ENCODE peak calls at places on chromosomes 2 and 18, in five cellular contexts. Q is PC-3; S is CD4-positive, CD25-positive, alpha-beta regulatory T cell; D is psoas muscle; W is neural progenitor cell. I is an unnamed sample.

GRCh38 chr2:146701183-146701582 is 1143.6 kb upstream of the ACVR2A start:
- DNase-seq in D (no peak), S (no peak), W (peak), Q (peak), I (peak)

GRCh38 chr2:124580263-124580662 is 555.2 kb downstream of the CNTNAP5 start:
- DNase-seq in W (no peak), Q (no peak), S (no peak), D (no peak), I (no peak)

GRCh38 chr2:230719340-230719739 is 6.7 kb downstream of the CAB39 start:
- DNase-seq in W (no peak), Q (no peak), D (no peak), S (no peak), I (no peak)

GRCh38 chr18:74722237-74722636 is 124.6 kb downstream of the ZNF407 start:
- DNase-seq in D (no peak), Q (peak), W (no peak), S (no peak), I (no peak)

GRCh38 chr2:137826373-137827372 is 137.6 kb upstream of the HNMT start:
- DNase-seq in Q (no peak), S (no peak), W (no peak), D (no peak), I (no peak)

GRCh38 chr2:10783421-10783820 is 29.2 kb downstream of the PDIA6 start:
- DNase-seq in W (no peak), S (no peak), Q (peak), D (no peak), I (no peak)

GRCh38 chr18:14970027-14970426 is 222.1 kb downstream of the ANKRD30B start:
- DNase-seq in D (no peak), Q (peak), S (no peak), W (no peak), I (no peak)

GRCh38 chr18:74226156-74226555 is 65.6 kb downstream of the CYB5A start:
- DNase-seq in D (no peak), W (no peak), S (no peak), Q (no peak), I (no peak)

GRCh38 chr2:938181-939005 is 12.3 kb upstream of the SNTG2 start:
- DNase-seq in W (no peak), S (no peak), D (no peak), Q (no peak), I (no peak)

GRCh38 chr2:137770161-137770560 is 194.1 kb upstream of the HNMT start:
- DNase-seq in D (no peak), W (peak), Q (no peak), S (no peak), I (no peak)

GRCh38 chr2:46847185-46847710 is 68.4 kb downstream of the MCFD2 start:
- DNase-seq in D (peak), Q (peak), W (no peak), S (no peak), I (no peak)

GRCh38 chr2:54658548-54659207 is 64.8 kb upstream of the EML6 start:
- DNase-seq in D (no peak), Q (no peak), S (no peak), W (no peak), I (no peak)

GRCh38 chr18:58144671-58145285 is 100.8 kb downstream of the NEDD4L start:
- DNase-seq in W (no peak), S (no peak), D (no peak), Q (no peak), I (no peak)

GRCh38 chr2:238513346-238513745 is 86.6 kb downstream of the ASB1 start:
- DNase-seq in Q (peak), W (peak), S (no peak), D (no peak), I (no peak)

GRCh38 chr2:85649201-85650190 is 18.5 kb downstream of the SFTPB start:
- DNase-seq in W (no peak), S (no peak), D (no peak), Q (peak), I (no peak)

GRCh38 chr2:18085593-18085992 is 207.1 kb downstream of the KCNS3 start:
- DNase-seq in S (no peak), Q (no peak), D (no peak), W (no peak), I (no peak)

GRCh38 chr2:238462782-238463396 is 36.2 kb downstream of the ASB1 start:
- DNase-seq in S (no peak), D (no peak), Q (peak), W (peak), I (peak)

GRCh38 chr2:219099319-219099718 is 38.6 kb upstream of the IHH start:
- DNase-seq in Q (peak), D (no peak), S (no peak), W (no peak), I (no peak)

GRCh38 chr2:157933549-157933948 is 57.4 kb upstream of the ACVR1 start:
- DNase-seq in Q (no peak), D (no peak), S (no peak), W (peak), I (no peak)

GRCh38 chr2:202136526-202136925 is 63.5 kb downstream of the KIAA2012 start:
- DNase-seq in W (no peak), S (no peak), Q (no peak), D (no peak), I (no peak)

GRCh38 chr2:38129410-38129809 is 53.5 kb upstream of the CYP1B1 start:
- DNase-seq in Q (no peak), D (no peak), W (no peak), S (no peak), I (no peak)

GRCh38 chr2:19854596-19855235 is 47.1 kb downstream of the TTC32 start:
- DNase-seq in W (no peak), D (peak), Q (no peak), S (no peak), I (no peak)

GRCh38 chr2:48279347-48279746 is 250.6 kb upstream of the STON1 start:
- DNase-seq in D (no peak), S (no peak), Q (no peak), W (peak), I (no peak)

GRCh38 chr2:54274781-54275242 is 18.8 kb upstream of the TSPYL6 start:
- DNase-seq in D (no peak), S (no peak), W (no peak), Q (no peak), I (no peak)

GRCh38 chr2:185618630-185619029 is 120.0 kb upstream of the FSIP2 start:
- DNase-seq in Q (peak), S (no peak), W (peak), D (no peak), I (no peak)

GRCh38 chr2:219980666-219981065 is 353.2 kb downstream of the SLC4A3 start:
- DNase-seq in Q (no peak), D (no peak), S (no peak), W (no peak), I (no peak)

GRCh38 chr2:49110571-49111315 is 43.6 kb downstream of the FSHR start:
- DNase-seq in S (no peak), W (no peak), Q (no peak), D (no peak), I (no peak)

GRCh38 chr2:187774551-187775071 is 220.4 kb upstream of the TFPI start:
- DNase-seq in Q (peak), D (no peak), W (no peak), S (no peak), I (no peak)

GRCh38 chr2:85243101-85244072 is 84.4 kb downstream of the TGOLN2 start:
- DNase-seq in D (peak), Q (peak), S (no peak), W (peak), I (no peak)

GRCh38 chr2:179412116-179412515 is 147.5 kb upstream of the SESTD1 start:
- DNase-seq in W (no peak), D (no peak), S (no peak), Q (peak), I (no peak)

GRCh38 chr2:24247592-24247991 is 72.7 kb downstream of the FAM228A start:
- DNase-seq in D (no peak), S (no peak), W (no peak), Q (no peak), I (no peak)

GRCh38 chr2:60512641-60513040 is 40.8 kb downstream of the BCL11A start:
- DNase-seq in W (no peak), Q (peak), S (no peak), D (no peak), I (no peak)
- H3K27ac ChIP-seq in W (no peak), Q (peak), S (no peak), D (no peak), I (no peak)

GRCh38 chr2:29187926-29188325 is 72.7 kb downstream of the CLIP4 start:
- DNase-seq in D (no peak), Q (no peak), W (no peak), S (no peak), I (no peak)

GRCh38 chr2:29184531-29184930 is 69.3 kb downstream of the CLIP4 start:
- DNase-seq in Q (no peak), D (no peak), S (no peak), W (no peak), I (no peak)

GRCh38 chr2:29182920-29183319 is 67.7 kb downstream of the CLIP4 start:
- DNase-seq in S (no peak), Q (peak), W (no peak), D (no peak), I (no peak)

GRCh38 chr2:29186812-29187211 is 71.6 kb downstream of the CLIP4 start:
- DNase-seq in W (no peak), S (no peak), Q (no peak), D (no peak), I (no peak)

DNA sequence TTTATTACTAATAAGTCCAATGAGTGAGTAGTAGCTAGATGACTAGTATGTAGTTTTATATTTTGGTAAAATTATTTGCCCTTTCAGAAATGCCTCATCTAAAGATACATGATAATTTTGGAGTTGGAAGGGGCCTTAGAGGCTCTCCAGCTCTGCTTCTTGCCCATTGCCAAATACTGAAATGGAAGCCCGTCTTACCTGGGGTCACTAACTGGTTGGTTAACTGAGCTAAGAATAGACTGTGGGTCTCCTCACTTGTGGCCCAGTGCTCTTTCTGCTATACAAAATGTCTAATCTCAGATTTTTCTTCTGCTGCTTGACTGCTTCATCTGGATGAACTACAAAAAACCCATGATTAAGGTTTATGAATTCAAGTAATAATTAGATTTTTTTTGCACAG is 67.1 kb downstream of the CLIP4 start:
- DNase-seq in D (no peak), Q (no peak), S (no peak), W (no peak), I (no peak)
- H3K27ac ChIP-seq in D (no peak), Q (no peak), S (no peak), W (no peak), I (no peak)

GRCh38 chr2:102063948-102064678 is 72.4 kb downstream of the IL1R2 start:
- DNase-seq in W (peak), S (no peak), D (peak), Q (peak), I (no peak)
- H3K27ac ChIP-seq in W (no peak), S (no peak), D (peak), Q (peak), I (no peak)

DNA sequence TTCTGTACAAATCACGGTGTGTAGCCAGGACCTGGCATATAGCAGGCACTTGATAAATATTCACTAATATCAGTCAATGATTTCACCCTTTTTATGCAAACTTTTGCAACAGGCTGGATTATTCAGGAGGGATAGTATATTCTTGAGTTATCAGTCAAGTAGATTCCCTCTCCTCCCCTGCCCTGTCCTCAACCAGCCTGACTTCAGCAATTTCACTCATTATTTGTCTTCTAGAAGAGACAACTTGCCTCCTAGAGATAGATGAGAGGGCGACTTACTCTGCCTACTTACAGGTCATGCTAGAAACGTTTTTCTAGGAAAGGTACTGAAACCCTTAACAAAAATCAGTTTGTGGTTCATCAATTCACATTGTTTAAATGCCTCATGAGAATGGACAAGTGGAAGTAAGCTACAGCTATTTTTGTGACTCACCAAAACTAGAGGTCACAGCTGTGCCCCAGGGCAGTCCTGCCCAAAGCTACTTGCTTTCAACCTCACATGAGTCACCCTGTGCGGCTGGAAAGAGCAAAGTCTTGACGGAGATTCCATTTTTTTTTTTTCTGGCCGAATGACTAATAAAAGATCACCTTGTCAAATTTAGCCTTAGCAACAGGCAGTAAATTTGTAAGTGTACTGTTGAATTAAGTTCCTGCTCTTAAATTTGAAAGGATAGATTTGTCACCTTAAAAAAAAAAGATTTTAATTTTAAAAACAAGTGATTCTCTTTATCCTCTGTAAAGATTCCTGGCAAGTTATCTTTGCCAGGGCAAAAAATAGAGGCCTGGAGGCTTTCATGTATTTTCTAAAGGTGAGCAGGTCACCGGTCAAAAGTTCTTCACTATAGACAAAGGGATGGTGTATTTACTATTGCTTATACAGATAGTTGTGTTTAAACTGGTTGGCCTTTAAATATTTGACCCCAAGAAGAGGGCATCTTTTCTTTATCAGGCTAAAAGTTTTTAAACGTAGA is 109.0 kb upstream of the SLC35G4 start:
- DNase-seq in D (peak), S (no peak), Q (peak), W (no peak), I (no peak)
- H3K27ac ChIP-seq in D (peak), S (no peak), Q (peak), W (no peak), I (no peak)

GRCh38 chr2:98455494-98455976 is 10.9 kb downstream of the INPP4A start:
- DNase-seq in D (no peak), S (no peak), W (no peak), Q (no peak), I (no peak)
- H3K27ac ChIP-seq in D (peak), S (peak), W (no peak), Q (peak), I (no peak)

DNA sequence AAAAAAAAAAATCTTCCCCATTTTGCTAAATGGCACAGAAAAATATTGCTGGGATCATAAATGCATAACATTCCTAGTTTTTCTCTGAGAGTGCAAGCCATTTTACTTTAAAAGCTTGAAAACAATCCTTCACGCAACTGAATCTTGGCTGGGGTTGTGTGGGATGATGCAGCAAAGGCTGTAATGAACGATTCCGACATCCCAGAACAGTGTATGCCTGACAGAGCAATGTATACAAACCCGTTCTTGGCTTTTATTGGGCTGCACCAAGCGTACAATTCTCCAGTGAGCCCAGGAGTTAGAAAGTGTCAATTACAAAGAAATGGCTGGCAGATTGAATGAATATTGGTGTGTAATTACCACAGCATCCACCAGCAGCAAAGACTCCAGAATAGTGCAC is 578.8 kb upstream of the CHAC2 start:
- DNase-seq in D (no peak), S (no peak), W (no peak), Q (no peak), I (no peak)
- H3K27ac ChIP-seq in D (no peak), S (no peak), W (no peak), Q (no peak), I (no peak)

DNA sequence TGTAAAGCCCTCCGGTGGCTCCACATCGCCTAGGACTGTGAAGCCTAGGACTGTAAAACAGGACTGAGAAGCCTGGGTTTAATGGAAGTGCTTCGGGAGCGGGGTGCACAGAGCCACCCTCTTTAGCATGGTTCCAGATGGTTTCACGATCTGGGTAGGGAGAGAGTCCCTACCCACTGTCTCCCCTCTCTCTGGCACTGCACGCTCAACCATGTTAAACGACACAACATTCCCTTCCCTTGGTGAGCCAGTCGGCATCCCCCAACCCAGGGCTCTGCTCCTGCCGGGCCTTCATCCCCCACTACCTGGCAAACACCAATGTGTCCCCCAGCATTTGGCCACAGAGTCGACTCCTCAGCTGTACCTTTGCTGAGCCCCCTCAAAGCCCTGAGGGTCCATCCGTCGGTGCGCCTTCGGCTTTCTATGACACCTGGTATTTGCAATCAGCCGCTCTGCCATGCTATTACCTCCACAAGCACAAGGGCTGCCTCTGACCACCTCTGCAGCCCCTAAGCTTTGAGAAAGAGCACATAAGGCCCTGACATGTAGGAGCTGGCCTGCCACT is 1.1 kb downstream of the COPS9 start:
- DNase-seq in D (no peak), Q (no peak), S (no peak), W (no peak), I (no peak)
- H3K27ac ChIP-seq in D (peak), Q (no peak), S (peak), W (no peak), I (no peak)

GRCh38 chr2:9336209-9336533 is 87.2 kb downstream of the ITGB1BP1 start:
- DNase-seq in D (no peak), Q (no peak), W (no peak), S (no peak), I (no peak)
- H3K27ac ChIP-seq in D (no peak), Q (peak), W (no peak), S (no peak), I (no peak)

GRCh38 chr18:28039078-28039477 is 137.9 kb downstream of the CDH2 start:
- DNase-seq in D (no peak), W (no peak), Q (peak), S (no peak), I (no peak)
- H3K27ac ChIP-seq in D (no peak), W (peak), Q (no peak), S (no peak), I (no peak)

GRCh38 chr2:217621391-217621801 is 381.4 kb downstream of the TNS1 start:
- DNase-seq in S (no peak), Q (no peak), W (no peak), D (no peak), I (no peak)

GRCh38 chr2:217625475-217626245 is 377.1 kb downstream of the TNS1 start:
- DNase-seq in S (no peak), Q (no peak), W (no peak), D (no peak), I (no peak)

GRCh38 chr2:217622664-217623063 is 380.1 kb downstream of the TNS1 start:
- DNase-seq in Q (no peak), S (no peak), W (peak), D (no peak), I (no peak)

GRCh38 chr2:217623513-217623912 is 379.3 kb downstream of the TNS1 start:
- DNase-seq in W (no peak), Q (no peak), S (no peak), D (no peak), I (no peak)

GRCh38 chr2:217622205-217622621 is 380.6 kb downstream of the TNS1 start:
- DNase-seq in Q (no peak), W (peak), D (no peak), S (no peak), I (no peak)
- H3K27ac ChIP-seq in Q (no peak), W (peak), D (no peak), S (no peak), I (no peak)

I was measured in iPS DF 6.9.